ENCODE peak calls at places on chromosomes 16 and 17, in five cellular contexts. G is prostate gland, F is breast epithelium, L is heart left ventricle, K is gastrocnemius medialis. V is an unnamed sample. For H3K4me1, the result is how much of the 10 kb centered on the place peaks cover.

GRCh38 chr16:2233872-2234812 is 2.1 kb upstream of the DNASE1L2 start:
- DNase-seq in K (no peak), F (no peak), L (no peak), G (no peak), V (no peak)

GRCh38 chr17:76700627-76701470 is 9.9 kb downstream of the MXRA7 start:
- DNase-seq in F (peak), K (peak), G (peak), L (peak), V (peak)

GRCh38 chr16:89330177-89330856 is 112.8 kb downstream of the ZNF778 start:
- DNase-seq in K (peak), G (no peak), F (no peak), L (peak), V (no peak)

GRCh38 chr16:22116095-22116700 is 23.9 kb downstream of the VWA3A start:
- DNase-seq in L (no peak), G (no peak), K (no peak), F (no peak), V (no peak)

GRCh38 chr17:83113381-83113780 is 34.0 kb downstream of the METRNL start:
- DNase-seq in L (no peak), K (no peak), F (no peak), G (no peak), V (no peak)

GRCh38 chr17:57097832-57098421 is 12.9 kb downstream of the AKAP1 start:
- DNase-seq in F (no peak), G (no peak), K (peak), L (peak), V (no peak)

GRCh38 chr16:19524356-19524865 is 669 bp downstream of the CCP110 start:
- DNase-seq in K (no peak), L (no peak), F (no peak), G (no peak), V (no peak)

GRCh38 chr17:77455111-77455877 is 314.5 kb downstream of the SEC14L1 start:
- DNase-seq in K (no peak), L (no peak), G (no peak), F (peak), V (peak)

GRCh38 chr17:68288375-68288774 is 2.6 kb downstream of the SLC16A6 start:
- DNase-seq in F (no peak), G (no peak), L (no peak), K (no peak), V (no peak)

GRCh38 chr16:21590287-21590686 is 9.1 kb upstream of the METTL9 start:
- DNase-seq in F (no peak), K (no peak), L (no peak), G (no peak), V (no peak)

GRCh38 chr17:68431661-68432071 is 25.6 kb downstream of the WIPI1 start:
- DNase-seq in G (no peak), L (no peak), F (no peak), K (no peak), V (no peak)

GRCh38 chr16:28267356-28267755 is 25.0 kb upstream of the SBK1 start:
- DNase-seq in G (no peak), K (no peak), L (no peak), F (no peak), V (no peak)

GRCh38 chr17:68565656-68566055 is 35.5 kb downstream of the FAM20A start:
- DNase-seq in G (no peak), L (no peak), K (no peak), F (no peak), V (no peak)

GRCh38 chr16:78866556-78866955 is 734.0 kb downstream of the MAF start:
- DNase-seq in L (peak), G (peak), F (no peak), K (no peak), V (peak)

GRCh38 chr16:5321925-5322324 is 224.3 kb upstream of the EEF2KMT start:
- DNase-seq in F (no peak), G (no peak), K (no peak), L (no peak), V (no peak)

GRCh38 chr17:21001111-21001812 is 41.5 kb downstream of the USP22 start:
- DNase-seq in L (no peak), K (no peak), G (no peak), F (no peak), V (no peak)

GRCh38 chr17:81030726-81031570 is 4.0 kb upstream of the BAIAP2 start:
- DNase-seq in K (no peak), L (peak), F (no peak), G (no peak), V (no peak)

GRCh38 chr17:74393323-74393942 is 26.1 kb downstream of the GPR142 start:
- DNase-seq in L (no peak), K (peak), F (no peak), G (no peak), V (peak)

GRCh38 chr16:28596115-28596630 is 677 bp downstream of the SULT1A2 start:
- DNase-seq in K (no peak), G (no peak), F (no peak), L (no peak), V (no peak)

GRCh38 chr17:9973689-9974459 is 68.8 kb upstream of the RCVRN start:
- DNase-seq in G (no peak), L (peak), K (no peak), F (no peak), V (no peak)

GRCh38 chr17:72725432-72726068 is 366.9 kb downstream of the SLC39A11 start:
- DNase-seq in K (no peak), G (peak), L (peak), F (peak), V (peak)

GRCh38 chr17:4708436-4708835 is 2.0 kb upstream of the ARRB2 start:
- DNase-seq in G (no peak), K (no peak), L (no peak), F (no peak), V (peak)

GRCh38 chr17:50111687-50112655 is 16.8 kb downstream of the PDK2 start:
- DNase-seq in F (peak), K (peak), G (no peak), L (peak), V (peak)
- H3K27ac ChIP-seq in F (peak), K (peak), G (peak), L (peak), V (peak)

DNA sequence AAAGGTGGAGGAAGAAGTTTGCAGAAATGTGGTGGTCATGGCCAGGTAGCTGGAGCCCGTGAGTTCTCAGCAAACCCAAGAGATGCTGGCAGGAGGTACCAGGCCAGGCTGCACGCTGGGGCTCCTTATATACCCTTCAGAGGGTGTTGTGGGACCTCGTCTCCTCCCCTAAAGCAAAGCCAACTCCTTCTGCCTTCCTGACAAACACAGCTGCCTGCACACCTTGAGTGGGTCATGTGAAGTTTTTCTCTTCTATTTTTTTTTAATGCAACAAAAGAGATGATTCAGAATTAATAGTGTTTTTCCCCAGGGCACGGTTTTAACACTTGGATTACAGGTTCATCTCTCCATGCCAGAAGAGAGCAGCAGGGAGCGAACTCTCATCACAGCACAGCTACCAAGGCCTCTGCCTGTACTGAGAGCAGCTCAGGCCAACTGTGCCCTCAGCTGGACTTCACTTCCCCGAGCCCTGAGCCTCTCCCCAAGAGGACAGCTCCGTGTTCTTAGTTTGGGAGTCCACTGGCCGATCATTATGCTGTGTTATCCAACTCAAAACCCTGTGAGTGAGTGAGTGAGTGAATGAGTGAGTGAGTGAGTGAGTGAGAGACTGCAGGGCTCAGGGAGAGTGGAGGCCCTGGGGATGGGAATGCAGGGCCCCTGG is at the start of gene KRT15:
- DNase-seq in K (no peak), F (peak), G (peak), L (no peak), V (no peak)
- H3K4me1 ChIP-seq in K (under half), F (under half), G (under half), L (under half), V (under half)

DNA sequence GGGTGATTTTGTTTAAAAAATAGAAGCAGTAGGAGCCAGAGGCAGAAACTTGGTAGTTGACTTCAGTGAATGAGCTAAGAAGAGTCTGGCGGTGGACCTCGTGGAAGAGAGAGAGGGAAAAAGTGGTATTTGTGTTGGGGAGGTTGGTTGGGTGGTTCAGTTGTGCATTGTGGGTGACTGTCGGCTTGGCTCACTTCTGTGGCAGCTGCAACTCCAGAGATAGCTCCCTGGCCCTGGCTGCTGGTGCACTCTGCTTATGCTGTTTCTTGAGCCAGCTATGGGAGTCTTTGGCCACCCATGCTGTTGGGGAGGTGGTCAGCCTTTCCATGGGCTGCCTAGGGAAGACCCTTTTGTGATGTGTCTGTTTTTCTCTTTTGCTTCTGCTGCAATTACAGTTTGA is 50.4 kb upstream of the CRISPLD2 start:
- DNase-seq in K (no peak), L (no peak), F (no peak), G (no peak), V (no peak)
- TF ChIP-seq POLR2A in K (no peak), L (no peak), F (no peak), G (no peak), V (no peak)

DNA sequence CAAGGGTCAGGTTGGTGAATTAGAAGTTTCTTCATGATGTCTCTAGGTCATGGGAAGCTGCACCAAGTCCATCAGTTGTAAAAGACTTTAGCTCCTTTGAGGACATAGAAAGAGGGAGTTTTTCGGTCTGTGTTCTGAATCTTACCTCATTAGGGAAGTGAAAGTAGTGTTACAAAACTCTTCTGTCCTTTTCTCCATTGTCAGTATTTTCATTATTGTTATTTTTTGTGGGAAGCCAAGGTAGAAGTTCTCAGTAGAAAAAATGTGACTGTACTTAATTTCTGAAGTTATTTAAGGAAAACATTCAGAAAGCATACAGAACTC is 24.2 kb downstream of the MAP3K3 start:
- DNase-seq in F (no peak), K (no peak), G (no peak), L (no peak), V (no peak)
- H3K27ac ChIP-seq in F (peak), K (no peak), G (peak), L (peak), V (no peak)

GRCh38 chr16:87854907-87855683 is 14.2 kb downstream of the SLC7A5 start:
- DNase-seq in F (no peak), L (no peak), G (no peak), K (no peak), V (no peak)
- H3K4me1 ChIP-seq in F (under half), L (under half), G (under half), K (half or more), V (half or more)

GRCh38 chr16:77212736-77213541 is 13.7 kb downstream of the SYCE1L start:
- DNase-seq in L (peak), F (peak), K (no peak), G (peak), V (peak)
- TF ChIP-seq POLR2A in L (no peak), F (peak), K (no peak), G (peak), V (no peak)

DNA sequence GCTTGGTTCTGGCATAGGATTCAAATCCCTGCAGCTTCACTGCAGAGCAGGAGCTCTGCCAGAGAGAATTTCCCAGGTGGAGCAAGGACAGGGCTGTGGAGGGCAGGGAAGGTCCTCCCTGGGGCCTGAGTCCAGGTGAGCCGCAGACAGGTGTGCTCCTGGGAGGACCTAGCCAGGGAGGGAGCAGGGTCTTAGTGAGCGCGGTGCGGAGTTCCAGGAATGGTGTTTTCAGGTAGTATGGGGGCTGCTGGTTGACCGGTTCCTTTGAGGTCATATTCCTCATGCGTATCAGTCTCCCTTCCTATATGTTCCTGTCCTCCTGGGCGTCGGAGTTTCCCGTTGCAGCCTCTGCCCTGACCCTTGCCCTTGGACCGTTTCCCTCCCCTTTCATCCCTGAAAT is 813.3 kb downstream of the KCNJ18 start:
- DNase-seq in F (no peak), G (no peak), L (no peak), K (no peak), V (no peak)
- H3K27ac ChIP-seq in F (no peak), G (no peak), L (no peak), K (no peak), V (no peak)

DNA sequence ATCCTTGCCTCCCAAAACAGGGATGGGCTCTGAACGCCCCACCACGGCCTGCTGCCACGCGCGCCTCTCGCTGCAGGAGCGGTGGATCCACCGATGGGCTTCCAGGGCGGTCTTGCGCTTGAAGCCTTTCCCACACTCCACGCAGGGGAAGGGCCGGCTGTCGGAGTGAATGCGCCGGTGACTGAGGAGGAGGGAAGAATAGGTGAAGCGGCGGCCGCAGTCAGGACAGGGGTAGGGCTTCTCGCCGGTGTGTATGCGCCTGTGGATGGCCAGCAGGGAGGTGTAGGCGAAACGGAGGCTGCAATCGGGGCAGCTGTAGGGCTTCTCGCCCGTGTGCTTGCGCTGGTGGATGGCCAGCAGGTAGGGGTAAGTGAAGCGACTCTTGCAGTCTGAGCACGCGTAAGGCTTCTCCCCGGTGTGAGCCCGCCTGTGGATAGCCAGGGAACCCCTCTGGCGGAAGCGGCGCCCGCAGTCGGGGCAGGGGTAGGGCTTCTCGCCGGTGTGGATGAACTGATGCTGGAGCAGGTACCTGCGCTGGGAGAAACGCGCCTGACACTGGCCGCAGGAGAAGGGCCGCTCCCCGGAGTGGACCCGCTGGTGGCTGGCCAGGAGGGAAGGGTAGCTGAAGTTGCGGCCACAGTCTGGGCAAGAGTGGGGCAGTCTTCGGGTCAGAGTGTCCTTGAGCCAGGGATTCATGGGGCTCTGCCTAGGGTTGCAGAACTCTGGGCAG is 2.7 kb downstream of the ZNF785 start:
- DNase-seq in F (no peak), K (no peak), L (no peak), G (no peak), V (no peak)
- H3K4me1 ChIP-seq in F (under half), K (under half), L (under half), G (under half), V (under half)

GRCh38 chr17:75549246-75550138 is 24.0 kb downstream of the LLGL2 start:
- DNase-seq in G (peak), L (no peak), F (peak), K (peak), V (no peak)
- TF ChIP-seq POLR2A in G (peak), L (no peak), F (peak), K (no peak), V (no peak)

GRCh38 chr16:9257843-9258242 is 166.4 kb downstream of the HAPSTR1 start:
- DNase-seq in F (no peak), L (no peak), G (no peak), K (no peak), V (no peak)

GRCh38 chr16:9251026-9251425 is 159.6 kb downstream of the HAPSTR1 start:
- DNase-seq in G (no peak), L (no peak), K (no peak), F (no peak), V (no peak)

GRCh38 chr16:9258423-9259051 is 167.1 kb downstream of the HAPSTR1 start:
- DNase-seq in G (peak), K (no peak), F (no peak), L (peak), V (peak)

GRCh38 chr16:9256196-9256595 is 164.8 kb downstream of the HAPSTR1 start:
- DNase-seq in G (no peak), K (no peak), F (no peak), L (no peak), V (peak)

GRCh38 chr16:9254863-9255262 is 163.4 kb downstream of the HAPSTR1 start:
- DNase-seq in F (no peak), G (no peak), L (no peak), K (no peak), V (no peak)
- H3K27ac ChIP-seq in F (no peak), G (no peak), L (no peak), K (no peak), V (no peak)